ENCODE peak calls at places on chromosomes 12 and 14, in four cellular contexts. One of them, this sample, is unnamed.

GRCh38 chr14:33669111-33669510 is 281.8 kb downstream of the EGLN3 start:
- DNase-seq in HFFc6: no peak
- DNase-seq in activated CD4-positive, alpha-beta T cell treated with anti-CD3 and anti-CD28 coated beads for 24 hours: no peak
- DNase-seq in AG08395: no peak
- DNase-seq in this sample: no peak

GRCh38 chr12:12022306-12022931 is 48.3 kb upstream of the BCL2L14 start:
- DNase-seq in HFFc6: no peak
- DNase-seq in activated CD4-positive, alpha-beta T cell treated with anti-CD3 and anti-CD28 coated beads for 24 hours: no peak
- DNase-seq in AG08395: no peak
- DNase-seq in this sample: no peak

GRCh38 chr14:103735815-103736545 is 20.4 kb downstream of the ZFYVE21 start:
- DNase-seq in HFFc6: no peak
- DNase-seq in activated CD4-positive, alpha-beta T cell treated with anti-CD3 and anti-CD28 coated beads for 24 hours: no peak
- DNase-seq in AG08395: no peak
- DNase-seq in this sample: no peak

GRCh38 chr12:52835271-52836041 is 1.3 kb upstream of the KRT79 start:
- DNase-seq in HFFc6: no peak
- DNase-seq in activated CD4-positive, alpha-beta T cell treated with anti-CD3 and anti-CD28 coated beads for 24 hours: no peak
- DNase-seq in AG08395: no peak
- DNase-seq in this sample: no peak

GRCh38 chr12:49057888-49058287 is 2.7 kb downstream of the KMT2D start:
- DNase-seq in HFFc6: no peak
- DNase-seq in activated CD4-positive, alpha-beta T cell treated with anti-CD3 and anti-CD28 coated beads for 24 hours: no peak
- DNase-seq in AG08395: no peak
- DNase-seq in this sample: no peak

GRCh38 chr12:111635524-111635923 is 36.4 kb upstream of the ATXN2 start:
- DNase-seq in HFFc6: no peak
- DNase-seq in activated CD4-positive, alpha-beta T cell treated with anti-CD3 and anti-CD28 coated beads for 24 hours: no peak
- DNase-seq in AG08395: no peak
- DNase-seq in this sample: no peak

GRCh38 chr12:48379784-48380183 is 29.1 kb upstream of the ZNF641 start:
- DNase-seq in HFFc6: no peak
- DNase-seq in activated CD4-positive, alpha-beta T cell treated with anti-CD3 and anti-CD28 coated beads for 24 hours: no peak
- DNase-seq in AG08395: no peak
- DNase-seq in this sample: no peak

GRCh38 chr14:104133496-104133895 is 4.9 kb upstream of the KIF26A start:
- DNase-seq in HFFc6: no peak
- DNase-seq in activated CD4-positive, alpha-beta T cell treated with anti-CD3 and anti-CD28 coated beads for 24 hours: no peak
- DNase-seq in AG08395: no peak
- DNase-seq in this sample: no peak

GRCh38 chr12:122895757-122896636 is at the start of gene VPS37B:
- DNase-seq in HFFc6: peak; percentile 80
- DNase-seq in activated CD4-positive, alpha-beta T cell treated with anti-CD3 and anti-CD28 coated beads for 24 hours: peak; percentile 73
- DNase-seq in AG08395: peak; percentile 94
- DNase-seq in this sample: peak; percentile 91

GRCh38 chr12:63400746-63401145 is 249.7 kb upstream of the AVPR1A start:
- DNase-seq in HFFc6: no peak
- DNase-seq in activated CD4-positive, alpha-beta T cell treated with anti-CD3 and anti-CD28 coated beads for 24 hours: no peak
- DNase-seq in AG08395: no peak
- DNase-seq in this sample: no peak

GRCh38 chr12:14843425-14843887 is at the start of gene ART4:
- DNase-seq in HFFc6: no peak
- DNase-seq in activated CD4-positive, alpha-beta T cell treated with anti-CD3 and anti-CD28 coated beads for 24 hours: no peak
- DNase-seq in AG08395: no peak
- DNase-seq in this sample: no peak

GRCh38 chr14:61542848-61543790 is 152.2 kb upstream of the HIF1A start:
- DNase-seq in HFFc6: no peak
- DNase-seq in activated CD4-positive, alpha-beta T cell treated with anti-CD3 and anti-CD28 coated beads for 24 hours: no peak
- DNase-seq in AG08395: no peak
- DNase-seq in this sample: no peak

GRCh38 chr12:89177802-89178201 is 174.5 kb downstream of the DUSP6 start:
- DNase-seq in HFFc6: no peak
- DNase-seq in activated CD4-positive, alpha-beta T cell treated with anti-CD3 and anti-CD28 coated beads for 24 hours: no peak
- DNase-seq in AG08395: no peak
- DNase-seq in this sample: no peak

GRCh38 chr12:70448371-70448770 is 82.3 kb downstream of the KCNMB4 start:
- DNase-seq in HFFc6: no peak
- DNase-seq in activated CD4-positive, alpha-beta T cell treated with anti-CD3 and anti-CD28 coated beads for 24 hours: no peak
- DNase-seq in AG08395: no peak
- DNase-seq in this sample: no peak

GRCh38 chr12:118742426-118742825 is 238.9 kb upstream of the SRRM4 start:
- DNase-seq in HFFc6: no peak
- DNase-seq in activated CD4-positive, alpha-beta T cell treated with anti-CD3 and anti-CD28 coated beads for 24 hours: no peak
- DNase-seq in AG08395: no peak
- DNase-seq in this sample: no peak

GRCh38 chr12:114888458-114888857 is 204.5 kb upstream of the TBX3 start:
- DNase-seq in HFFc6: peak; percentile 36
- DNase-seq in activated CD4-positive, alpha-beta T cell treated with anti-CD3 and anti-CD28 coated beads for 24 hours: no peak
- DNase-seq in AG08395: no peak
- DNase-seq in this sample: no peak

GRCh38 chr14:20690848-20691640 is 2.5 kb downstream of the ANG start:
- DNase-seq in HFFc6: peak; percentile 68
- DNase-seq in activated CD4-positive, alpha-beta T cell treated with anti-CD3 and anti-CD28 coated beads for 24 hours: no peak
- DNase-seq in AG08395: peak; percentile 78
- DNase-seq in this sample: no peak

GRCh38 chr12:57515934-57516541 is 4.3 kb downstream of the DDIT3 start:
- DNase-seq in HFFc6: no peak
- DNase-seq in activated CD4-positive, alpha-beta T cell treated with anti-CD3 and anti-CD28 coated beads for 24 hours: no peak
- DNase-seq in AG08395: no peak
- DNase-seq in this sample: no peak

GRCh38 chr12:93149228-93149627 is 220.1 kb upstream of the EEA1 start:
- DNase-seq in HFFc6: no peak
- DNase-seq in activated CD4-positive, alpha-beta T cell treated with anti-CD3 and anti-CD28 coated beads for 24 hours: no peak
- DNase-seq in AG08395: no peak
- DNase-seq in this sample: no peak

GRCh38 chr12:4118017-4118510 is 155.5 kb upstream of the CCND2 start:
- DNase-seq in HFFc6: peak; percentile 31
- DNase-seq in activated CD4-positive, alpha-beta T cell treated with anti-CD3 and anti-CD28 coated beads for 24 hours: no peak
- DNase-seq in AG08395: no peak
- DNase-seq in this sample: peak; percentile 63

GRCh38 chr14:50092006-50092555 is 24.3 kb downstream of the VCPKMT start:
- DNase-seq in HFFc6: no peak
- DNase-seq in activated CD4-positive, alpha-beta T cell treated with anti-CD3 and anti-CD28 coated beads for 24 hours: no peak
- DNase-seq in AG08395: no peak
- DNase-seq in this sample: no peak

GRCh38 chr12:26122681-26123481 is 2.0 kb downstream of the BHLHE41 start:
- DNase-seq in HFFc6: peak; percentile 68
- DNase-seq in activated CD4-positive, alpha-beta T cell treated with anti-CD3 and anti-CD28 coated beads for 24 hours: no peak
- DNase-seq in AG08395: peak; percentile 53
- DNase-seq in this sample: peak; percentile 86

GRCh38 chr14:24232645-24233537 is at the start of gene GMPR2:
- DNase-seq in HFFc6: no peak
- DNase-seq in activated CD4-positive, alpha-beta T cell treated with anti-CD3 and anti-CD28 coated beads for 24 hours: no peak
- DNase-seq in AG08395: no peak
- DNase-seq in this sample: no peak

GRCh38 chr12:95322335-95322734 is 104.7 kb downstream of the VEZT start:
- DNase-seq in HFFc6: peak; percentile 36
- DNase-seq in activated CD4-positive, alpha-beta T cell treated with anti-CD3 and anti-CD28 coated beads for 24 hours: no peak
- DNase-seq in AG08395: no peak
- DNase-seq in this sample: no peak

GRCh38 chr14:61706096-61706690 is 10.9 kb downstream of the HIF1A start:
- DNase-seq in HFFc6: no peak
- DNase-seq in activated CD4-positive, alpha-beta T cell treated with anti-CD3 and anti-CD28 coated beads for 24 hours: no peak
- DNase-seq in AG08395: no peak
- DNase-seq in this sample: no peak

GRCh38 chr12:132162508-132163031 is 18.3 kb downstream of the NOC4L start:
- DNase-seq in HFFc6: peak; percentile 80
- DNase-seq in activated CD4-positive, alpha-beta T cell treated with anti-CD3 and anti-CD28 coated beads for 24 hours: no peak
- DNase-seq in AG08395: peak; percentile 86
- DNase-seq in this sample: no peak

GRCh38 chr12:109764776-109765492 is 51.3 kb downstream of the FAM222A start:
- DNase-seq in HFFc6: no peak
- DNase-seq in activated CD4-positive, alpha-beta T cell treated with anti-CD3 and anti-CD28 coated beads for 24 hours: no peak
- DNase-seq in AG08395: no peak
- DNase-seq in this sample: peak; percentile 57

GRCh38 chr14:22602011-22602410 is 3.9 kb downstream of the ABHD4 start:
- DNase-seq in HFFc6: no peak
- DNase-seq in activated CD4-positive, alpha-beta T cell treated with anti-CD3 and anti-CD28 coated beads for 24 hours: no peak
- DNase-seq in AG08395: no peak
- DNase-seq in this sample: no peak

This sample was measured in coronary artery.